ENCODE peak calls at places on chromosome 12, in seven cellular contexts. One of them, this sample, is unnamed.

GRCh38 chr12:132014915-132015280 is 65.2 kb downstream of the EP400 start:
- DNase-seq in EL: no peak
- DNase-seq in activated T-helper 1 cell treated with Interleukin-2 at 50 U/mL for 16 hours: no peak
- DNase-seq in stimulated activated CD4-positive, alpha-beta T cell treated with anti-CD3 and anti-CD28 coated beads, Interleukin-2, amount 100 ng/mL, for 4 hours: no peak
- DNase-seq in heart right ventricle: no peak
- DNase-seq in naive thymus-derived CD8-positive, alpha-beta T cell: no peak
- DNase-seq in activated CD4-positive, CD25-positive, alpha-beta regulatory T cell treated with anti-CD3 and anti-CD28 coated beads, Interleukin-2, amount 50 U/mL, for 16 hours: no peak
- DNase-seq in this sample: no peak

GRCh38 chr12:54017027-54017788 is 8.4 kb downstream of the HOXC8 start:
- DNase-seq in EL: peak
- DNase-seq in activated T-helper 1 cell treated with Interleukin-2 at 50 U/mL for 16 hours: no peak
- DNase-seq in stimulated activated CD4-positive, alpha-beta T cell treated with anti-CD3 and anti-CD28 coated beads, Interleukin-2, amount 100 ng/mL, for 4 hours: no peak
- DNase-seq in heart right ventricle: no peak
- DNase-seq in naive thymus-derived CD8-positive, alpha-beta T cell: no peak
- DNase-seq in activated CD4-positive, CD25-positive, alpha-beta regulatory T cell treated with anti-CD3 and anti-CD28 coated beads, Interleukin-2, amount 50 U/mL, for 16 hours: no peak
- DNase-seq in this sample: no peak

GRCh38 chr12:92539966-92540791 is 162.6 kb upstream of the PLEKHG7 start:
- DNase-seq in EL: no peak
- DNase-seq in activated T-helper 1 cell treated with Interleukin-2 at 50 U/mL for 16 hours: no peak
- DNase-seq in stimulated activated CD4-positive, alpha-beta T cell treated with anti-CD3 and anti-CD28 coated beads, Interleukin-2, amount 100 ng/mL, for 4 hours: no peak
- DNase-seq in heart right ventricle: peak
- DNase-seq in naive thymus-derived CD8-positive, alpha-beta T cell: no peak
- DNase-seq in activated CD4-positive, CD25-positive, alpha-beta regulatory T cell treated with anti-CD3 and anti-CD28 coated beads, Interleukin-2, amount 50 U/mL, for 16 hours: no peak
- DNase-seq in this sample: peak

GRCh38 chr12:25322351-25322750 is 71.6 kb upstream of the KRAS start:
- DNase-seq in EL: no peak
- DNase-seq in activated T-helper 1 cell treated with Interleukin-2 at 50 U/mL for 16 hours: no peak
- DNase-seq in stimulated activated CD4-positive, alpha-beta T cell treated with anti-CD3 and anti-CD28 coated beads, Interleukin-2, amount 100 ng/mL, for 4 hours: no peak
- DNase-seq in heart right ventricle: no peak
- DNase-seq in naive thymus-derived CD8-positive, alpha-beta T cell: no peak
- DNase-seq in activated CD4-positive, CD25-positive, alpha-beta regulatory T cell treated with anti-CD3 and anti-CD28 coated beads, Interleukin-2, amount 50 U/mL, for 16 hours: no peak
- DNase-seq in this sample: no peak

GRCh38 chr12:21819678-21820077 is 45.2 kb upstream of the KCNJ8 start:
- DNase-seq in EL: peak
- DNase-seq in activated T-helper 1 cell treated with Interleukin-2 at 50 U/mL for 16 hours: no peak
- DNase-seq in stimulated activated CD4-positive, alpha-beta T cell treated with anti-CD3 and anti-CD28 coated beads, Interleukin-2, amount 100 ng/mL, for 4 hours: no peak
- DNase-seq in heart right ventricle: no peak
- DNase-seq in naive thymus-derived CD8-positive, alpha-beta T cell: no peak
- DNase-seq in activated CD4-positive, CD25-positive, alpha-beta regulatory T cell treated with anti-CD3 and anti-CD28 coated beads, Interleukin-2, amount 50 U/mL, for 16 hours: no peak
- DNase-seq in this sample: no peak

GRCh38 chr12:94812345-94812744 is 162.0 kb upstream of the TMCC3 start:
- DNase-seq in EL: no peak
- DNase-seq in activated T-helper 1 cell treated with Interleukin-2 at 50 U/mL for 16 hours: no peak
- DNase-seq in stimulated activated CD4-positive, alpha-beta T cell treated with anti-CD3 and anti-CD28 coated beads, Interleukin-2, amount 100 ng/mL, for 4 hours: no peak
- DNase-seq in heart right ventricle: no peak
- DNase-seq in naive thymus-derived CD8-positive, alpha-beta T cell: no peak
- DNase-seq in activated CD4-positive, CD25-positive, alpha-beta regulatory T cell treated with anti-CD3 and anti-CD28 coated beads, Interleukin-2, amount 50 U/mL, for 16 hours: no peak
- DNase-seq in this sample: no peak

GRCh38 chr12:75479963-75480461 is 543 bp upstream of the GLIPR1 start:
- DNase-seq in EL: peak
- DNase-seq in activated T-helper 1 cell treated with Interleukin-2 at 50 U/mL for 16 hours: no peak
- DNase-seq in stimulated activated CD4-positive, alpha-beta T cell treated with anti-CD3 and anti-CD28 coated beads, Interleukin-2, amount 100 ng/mL, for 4 hours: no peak
- DNase-seq in heart right ventricle: no peak
- DNase-seq in naive thymus-derived CD8-positive, alpha-beta T cell: no peak
- DNase-seq in activated CD4-positive, CD25-positive, alpha-beta regulatory T cell treated with anti-CD3 and anti-CD28 coated beads, Interleukin-2, amount 50 U/mL, for 16 hours: no peak
- DNase-seq in this sample: no peak

GRCh38 chr12:64362721-64363305 is 27.7 kb downstream of the C12orf56 start:
- DNase-seq in EL: no peak
- DNase-seq in activated T-helper 1 cell treated with Interleukin-2 at 50 U/mL for 16 hours: no peak
- DNase-seq in stimulated activated CD4-positive, alpha-beta T cell treated with anti-CD3 and anti-CD28 coated beads, Interleukin-2, amount 100 ng/mL, for 4 hours: no peak
- DNase-seq in heart right ventricle: no peak
- DNase-seq in naive thymus-derived CD8-positive, alpha-beta T cell: no peak
- DNase-seq in activated CD4-positive, CD25-positive, alpha-beta regulatory T cell treated with anti-CD3 and anti-CD28 coated beads, Interleukin-2, amount 50 U/mL, for 16 hours: no peak
- DNase-seq in this sample: no peak

GRCh38 chr12:71134405-71134804 is 23.4 kb downstream of the TSPAN8 start:
- DNase-seq in EL: no peak
- DNase-seq in activated T-helper 1 cell treated with Interleukin-2 at 50 U/mL for 16 hours: no peak
- DNase-seq in stimulated activated CD4-positive, alpha-beta T cell treated with anti-CD3 and anti-CD28 coated beads, Interleukin-2, amount 100 ng/mL, for 4 hours: no peak
- DNase-seq in heart right ventricle: no peak
- DNase-seq in naive thymus-derived CD8-positive, alpha-beta T cell: no peak
- DNase-seq in activated CD4-positive, CD25-positive, alpha-beta regulatory T cell treated with anti-CD3 and anti-CD28 coated beads, Interleukin-2, amount 50 U/mL, for 16 hours: no peak
- DNase-seq in this sample: no peak

GRCh38 chr12:124884587-124885438 is 21.1 kb upstream of the SCARB1 start:
- DNase-seq in EL: no peak
- DNase-seq in activated T-helper 1 cell treated with Interleukin-2 at 50 U/mL for 16 hours: no peak
- DNase-seq in stimulated activated CD4-positive, alpha-beta T cell treated with anti-CD3 and anti-CD28 coated beads, Interleukin-2, amount 100 ng/mL, for 4 hours: no peak
- DNase-seq in heart right ventricle: no peak
- DNase-seq in naive thymus-derived CD8-positive, alpha-beta T cell: no peak
- DNase-seq in activated CD4-positive, CD25-positive, alpha-beta regulatory T cell treated with anti-CD3 and anti-CD28 coated beads, Interleukin-2, amount 50 U/mL, for 16 hours: no peak
- DNase-seq in this sample: no peak

GRCh38 chr12:69936214-69936731 is 111.2 kb downstream of the MYRFL start:
- DNase-seq in EL: no peak
- DNase-seq in activated T-helper 1 cell treated with Interleukin-2 at 50 U/mL for 16 hours: no peak
- DNase-seq in stimulated activated CD4-positive, alpha-beta T cell treated with anti-CD3 and anti-CD28 coated beads, Interleukin-2, amount 100 ng/mL, for 4 hours: no peak
- DNase-seq in heart right ventricle: no peak
- DNase-seq in naive thymus-derived CD8-positive, alpha-beta T cell: no peak
- DNase-seq in activated CD4-positive, CD25-positive, alpha-beta regulatory T cell treated with anti-CD3 and anti-CD28 coated beads, Interleukin-2, amount 50 U/mL, for 16 hours: no peak
- DNase-seq in this sample: no peak

GRCh38 chr12:27555928-27556778 is 32.1 kb downstream of the PPFIBP1 start:
- DNase-seq in EL: no peak
- DNase-seq in activated T-helper 1 cell treated with Interleukin-2 at 50 U/mL for 16 hours: no peak
- DNase-seq in stimulated activated CD4-positive, alpha-beta T cell treated with anti-CD3 and anti-CD28 coated beads, Interleukin-2, amount 100 ng/mL, for 4 hours: no peak
- DNase-seq in heart right ventricle: no peak
- DNase-seq in naive thymus-derived CD8-positive, alpha-beta T cell: no peak
- DNase-seq in activated CD4-positive, CD25-positive, alpha-beta regulatory T cell treated with anti-CD3 and anti-CD28 coated beads, Interleukin-2, amount 50 U/mL, for 16 hours: no peak
- DNase-seq in this sample: no peak

GRCh38 chr12:104056419-104056972 is 6.5 kb upstream of the GLT8D2 start:
- DNase-seq in EL: no peak
- DNase-seq in activated T-helper 1 cell treated with Interleukin-2 at 50 U/mL for 16 hours: no peak
- DNase-seq in stimulated activated CD4-positive, alpha-beta T cell treated with anti-CD3 and anti-CD28 coated beads, Interleukin-2, amount 100 ng/mL, for 4 hours: no peak
- DNase-seq in heart right ventricle: no peak
- DNase-seq in naive thymus-derived CD8-positive, alpha-beta T cell: no peak
- DNase-seq in activated CD4-positive, CD25-positive, alpha-beta regulatory T cell treated with anti-CD3 and anti-CD28 coated beads, Interleukin-2, amount 50 U/mL, for 16 hours: no peak
- DNase-seq in this sample: no peak

GRCh38 chr12:128543493-128543892 is 276.5 kb downstream of the TMEM132C start:
- DNase-seq in EL: no peak
- DNase-seq in activated T-helper 1 cell treated with Interleukin-2 at 50 U/mL for 16 hours: no peak
- DNase-seq in stimulated activated CD4-positive, alpha-beta T cell treated with anti-CD3 and anti-CD28 coated beads, Interleukin-2, amount 100 ng/mL, for 4 hours: no peak
- DNase-seq in heart right ventricle: no peak
- DNase-seq in naive thymus-derived CD8-positive, alpha-beta T cell: no peak
- DNase-seq in activated CD4-positive, CD25-positive, alpha-beta regulatory T cell treated with anti-CD3 and anti-CD28 coated beads, Interleukin-2, amount 50 U/mL, for 16 hours: no peak
- DNase-seq in this sample: no peak

GRCh38 chr12:79407671-79408622 is 282.8 kb downstream of the PAWR start:
- DNase-seq in EL: peak
- DNase-seq in activated T-helper 1 cell treated with Interleukin-2 at 50 U/mL for 16 hours: no peak
- DNase-seq in stimulated activated CD4-positive, alpha-beta T cell treated with anti-CD3 and anti-CD28 coated beads, Interleukin-2, amount 100 ng/mL, for 4 hours: no peak
- DNase-seq in heart right ventricle: peak
- DNase-seq in naive thymus-derived CD8-positive, alpha-beta T cell: no peak
- DNase-seq in activated CD4-positive, CD25-positive, alpha-beta regulatory T cell treated with anti-CD3 and anti-CD28 coated beads, Interleukin-2, amount 50 U/mL, for 16 hours: no peak
- DNase-seq in this sample: peak

GRCh38 chr12:76641961-76642360 is 82.4 kb upstream of the OSBPL8 start:
- DNase-seq in EL: no peak
- DNase-seq in activated T-helper 1 cell treated with Interleukin-2 at 50 U/mL for 16 hours: no peak
- DNase-seq in stimulated activated CD4-positive, alpha-beta T cell treated with anti-CD3 and anti-CD28 coated beads, Interleukin-2, amount 100 ng/mL, for 4 hours: no peak
- DNase-seq in heart right ventricle: no peak
- DNase-seq in naive thymus-derived CD8-positive, alpha-beta T cell: no peak
- DNase-seq in activated CD4-positive, CD25-positive, alpha-beta regulatory T cell treated with anti-CD3 and anti-CD28 coated beads, Interleukin-2, amount 50 U/mL, for 16 hours: no peak
- DNase-seq in this sample: no peak

GRCh38 chr12:68007023-68007422 is 17.8 kb downstream of the IFNG-AS1 start:
- DNase-seq in EL: no peak
- DNase-seq in activated T-helper 1 cell treated with Interleukin-2 at 50 U/mL for 16 hours: no peak
- DNase-seq in stimulated activated CD4-positive, alpha-beta T cell treated with anti-CD3 and anti-CD28 coated beads, Interleukin-2, amount 100 ng/mL, for 4 hours: no peak
- DNase-seq in heart right ventricle: no peak
- DNase-seq in naive thymus-derived CD8-positive, alpha-beta T cell: no peak
- DNase-seq in activated CD4-positive, CD25-positive, alpha-beta regulatory T cell treated with anti-CD3 and anti-CD28 coated beads, Interleukin-2, amount 50 U/mL, for 16 hours: no peak
- DNase-seq in this sample: no peak

GRCh38 chr12:57606821-57607220 is 2.2 kb downstream of the DTX3 start:
- DNase-seq in EL: no peak
- DNase-seq in activated T-helper 1 cell treated with Interleukin-2 at 50 U/mL for 16 hours: no peak
- DNase-seq in stimulated activated CD4-positive, alpha-beta T cell treated with anti-CD3 and anti-CD28 coated beads, Interleukin-2, amount 100 ng/mL, for 4 hours: no peak
- DNase-seq in heart right ventricle: no peak
- DNase-seq in naive thymus-derived CD8-positive, alpha-beta T cell: no peak
- DNase-seq in activated CD4-positive, CD25-positive, alpha-beta regulatory T cell treated with anti-CD3 and anti-CD28 coated beads, Interleukin-2, amount 50 U/mL, for 16 hours: no peak
- DNase-seq in this sample: no peak

GRCh38 chr12:13377698-13378097 is 181.2 kb downstream of the EMP1 start:
- DNase-seq in EL: no peak
- DNase-seq in activated T-helper 1 cell treated with Interleukin-2 at 50 U/mL for 16 hours: no peak
- DNase-seq in stimulated activated CD4-positive, alpha-beta T cell treated with anti-CD3 and anti-CD28 coated beads, Interleukin-2, amount 100 ng/mL, for 4 hours: no peak
- DNase-seq in heart right ventricle: no peak
- DNase-seq in naive thymus-derived CD8-positive, alpha-beta T cell: no peak
- DNase-seq in activated CD4-positive, CD25-positive, alpha-beta regulatory T cell treated with anti-CD3 and anti-CD28 coated beads, Interleukin-2, amount 50 U/mL, for 16 hours: no peak
- DNase-seq in this sample: no peak

GRCh38 chr12:98532687-98533304 is 17.4 kb downstream of the TMPO start:
- DNase-seq in EL: peak
- DNase-seq in activated T-helper 1 cell treated with Interleukin-2 at 50 U/mL for 16 hours: no peak
- DNase-seq in stimulated activated CD4-positive, alpha-beta T cell treated with anti-CD3 and anti-CD28 coated beads, Interleukin-2, amount 100 ng/mL, for 4 hours: no peak
- DNase-seq in heart right ventricle: no peak
- DNase-seq in naive thymus-derived CD8-positive, alpha-beta T cell: no peak
- DNase-seq in activated CD4-positive, CD25-positive, alpha-beta regulatory T cell treated with anti-CD3 and anti-CD28 coated beads, Interleukin-2, amount 50 U/mL, for 16 hours: no peak
- DNase-seq in this sample: no peak

GRCh38 chr12:57754411-57755193 is at the start of gene MARCHF9:
- DNase-seq in EL: peak
- DNase-seq in activated T-helper 1 cell treated with Interleukin-2 at 50 U/mL for 16 hours: peak
- DNase-seq in stimulated activated CD4-positive, alpha-beta T cell treated with anti-CD3 and anti-CD28 coated beads, Interleukin-2, amount 100 ng/mL, for 4 hours: peak
- DNase-seq in heart right ventricle: peak
- DNase-seq in naive thymus-derived CD8-positive, alpha-beta T cell: peak
- DNase-seq in activated CD4-positive, CD25-positive, alpha-beta regulatory T cell treated with anti-CD3 and anti-CD28 coated beads, Interleukin-2, amount 50 U/mL, for 16 hours: peak
- DNase-seq in this sample: peak